ENCODE peak calls at places on chromosomes 12 and 14, in ten cellular contexts. J is midbrain; O is uterus; F is GM04504; Y is activated T-cell treated with anti-CD3 and anti-CD28 coated beads for 1 hour; B is Calu3; L is AG08395; G is stomach; S is activated naive CD4-positive, alpha-beta T cell treated with anti-CD3 and anti-CD28 coated beads, Interleukin-2, amount 10 ng/mL, durations not matched to agents 7 days and 5 days; A is hypothalamus. E is an unnamed sample.

GRCh38 chr14:50798048-50798421 is 32.9 kb downstream of the NIN start:
- DNase-seq in J (no peak), O (no peak), F (no peak), Y (no peak), B (no peak), L (no peak), G (no peak), S (no peak), A (no peak), E (no peak)

GRCh38 chr14:57575482-57575881 is 81.8 kb upstream of the CCDC198 start:
- DNase-seq in J (no peak), O (no peak), F (no peak), Y (no peak), B (peak; percentile 3), L (no peak), G (no peak), S (no peak), A (no peak), E (no peak)

GRCh38 chr12:79927772-79928474 is 7.0 kb downstream of the PPP1R12A start:
- DNase-seq in J (no peak), O (no peak), F (peak; percentile 25), Y (peak; percentile 17), B (no peak), L (peak; percentile 9), G (no peak), S (peak; percentile 64), A (no peak), E (peak; percentile 40)

GRCh38 chr12:103247531-103247930 is 248.2 kb downstream of the C12orf42 start:
- DNase-seq in J (no peak), O (no peak), F (no peak), Y (no peak), B (no peak), L (no peak), G (no peak), S (no peak), A (no peak), E (no peak)

GRCh38 chr12:95721320-95721719 is 69.2 kb downstream of the NTN4 start:
- DNase-seq in J (no peak), O (no peak), F (no peak), Y (no peak), B (no peak), L (no peak), G (no peak), S (no peak), A (no peak), E (no peak)

GRCh38 chr12:2336409-2336829 is 283.6 kb downstream of the CACNA1C start:
- DNase-seq in J (no peak), O (peak; percentile 84), F (peak; percentile 85), Y (no peak), B (peak; percentile 40), L (peak; percentile 92), G (no peak), S (no peak), A (no peak), E (peak; percentile 96)

GRCh38 chr12:4287325-4288290 is 14.0 kb downstream of the CCND2 start:
- DNase-seq in J (no peak), O (no peak), F (no peak), Y (no peak), B (no peak), L (no peak), G (no peak), S (no peak), A (no peak), E (no peak)

GRCh38 chr14:101215936-101216335 is 312.4 kb upstream of the RTL1 start:
- DNase-seq in J (no peak), O (peak; percentile 6), F (no peak), Y (no peak), B (no peak), L (no peak), G (peak; percentile 22), S (no peak), A (no peak), E (no peak)

GRCh38 chr14:105034314-105035039 is 13.6 kb upstream of the CDCA4 start:
- DNase-seq in J (no peak), O (no peak), F (no peak), Y (no peak), B (no peak), L (no peak), G (no peak), S (no peak), A (no peak), E (no peak)

GRCh38 chr12:79262938-79263337 is 398.4 kb downstream of the SYT1 start:
- DNase-seq in J (no peak), O (no peak), F (no peak), Y (no peak), B (no peak), L (no peak), G (no peak), S (no peak), A (no peak), E (no peak)

GRCh38 chr12:99600388-99600787 is 47.2 kb upstream of the GARIN6 start:
- DNase-seq in J (no peak), O (no peak), F (no peak), Y (no peak), B (no peak), L (no peak), G (no peak), S (no peak), A (no peak), E (peak; percentile 19)

GRCh38 chr12:122721057-122721545 is 4.5 kb upstream of the HCAR3 start:
- DNase-seq in J (no peak), O (no peak), F (no peak), Y (no peak), B (no peak), L (no peak), G (no peak), S (no peak), A (no peak), E (no peak)

GRCh38 chr12:53974084-53975018 is at the start of gene HOTAIR:
- DNase-seq in J (no peak), O (no peak), F (no peak), Y (no peak), B (no peak), L (peak; percentile 74), G (no peak), S (peak; percentile 37), A (no peak), E (peak; percentile 74)